ENCODE peak calls at places on chromosome 2, in eight cellular contexts. A is fibroblast of the conjunctiva; V is SK-MEL-5; W is stimulated activated CD8-positive, alpha-beta memory T cell treated with anti-CD3 and anti-CD28 coated beads, Interleukin-4, amount 100 ng/mL, for 1 hour; F is esophagus squamous epithelium; M is SW480; R is lower leg skin; C is Karpas-422. H is an unnamed sample.

GRCh38 chr2:175880-176800 is 87.7 kb downstream of the SH3YL1 start:
- DNase-seq in R (no peak), A (no peak), F (no peak), M (peak), V (no peak), C (no peak), W (peak), H (no peak)

GRCh38 chr2:65049010-65049639 is 7.1 kb upstream of the CEP68 start:
- DNase-seq in V (no peak), C (peak), F (no peak), M (peak), R (no peak), A (no peak), W (no peak), H (no peak)

GRCh38 chr2:85246348-85246747 is 81.4 kb downstream of the TGOLN2 start:
- DNase-seq in R (no peak), W (no peak), M (no peak), C (no peak), F (no peak), A (no peak), V (no peak), H (no peak)

GRCh38 chr2:36770542-36771287 is 74.2 kb downstream of the VIT start:
- DNase-seq in C (peak), R (no peak), F (no peak), V (peak), M (peak), A (peak), W (no peak), H (no peak)

GRCh38 chr2:68418855-68419254 is 48.2 kb downstream of the FBXO48 start:
- DNase-seq in M (no peak), C (peak), F (no peak), W (no peak), R (no peak), A (no peak), V (no peak), H (no peak)

GRCh38 chr2:178194600-178195389 is 483 bp downstream of the OSBPL6 start:
- DNase-seq in C (no peak), V (peak), W (no peak), A (no peak), M (peak), R (no peak), F (no peak), H (peak)

GRCh38 chr2:146952691-146953090 is 892.1 kb upstream of the ACVR2A start:
- DNase-seq in R (no peak), A (no peak), M (no peak), C (no peak), V (no peak), F (no peak), W (no peak), H (no peak)

GRCh38 chr2:29518988-29519925 is 402.1 kb downstream of the ALK start:
- DNase-seq in F (no peak), A (peak), V (no peak), C (no peak), M (no peak), W (no peak), R (no peak), H (no peak)